ENCODE peak calls at places on chromosome 1, in four cellular contexts. J, G, C and V are unnamed samples.

GRCh38 chr1:32464191-32464715 is 619 bp upstream of the ZBTB8B start:
- DNase-seq in J (no peak), G (no peak), C (no peak), V (no peak)

GRCh38 chr1:226798427-226799411 is 59.6 kb upstream of the ITPKB start:
- DNase-seq in J (no peak), G (peak; percentile 47), C (no peak), V (no peak)

GRCh38 chr1:170735366-170736263 is 71.7 kb downstream of the PRRX1 start:
- DNase-seq in J (no peak), G (no peak), C (no peak), V (no peak)

GRCh38 chr1:30088594-30089556 is 634.5 kb downstream of the MATN1 start:
- DNase-seq in J (no peak), G (no peak), C (no peak), V (no peak)

GRCh38 chr1:82829527-82829926 is 1028.8 kb downstream of the ADGRL2 start:
- DNase-seq in J (no peak), G (no peak), C (no peak), V (no peak)

GRCh38 chr1:210302501-210302900 is 26.2 kb upstream of the HHAT start:
- DNase-seq in J (no peak), G (no peak), C (no peak), V (no peak)

GRCh38 chr1:223492044-223492443 is 98.8 kb downstream of the CCDC185 start:
- DNase-seq in J (no peak), G (no peak), C (no peak), V (no peak)

GRCh38 chr1:112298558-112298957 is 97.5 kb upstream of the CTTNBP2NL start:
- DNase-seq in J (peak; percentile 88), G (no peak), C (peak; percentile 38), V (peak; percentile 85)

GRCh38 chr1:155976062-155976912 is 2.1 kb downstream of the ARHGEF2 start:
- DNase-seq in J (peak; percentile 50), G (no peak), C (no peak), V (peak; percentile 81)

GRCh38 chr1:37498872-37499617 is 15.5 kb downstream of the MEAF6 start:
- DNase-seq in J (no peak), G (no peak), C (no peak), V (no peak)

GRCh38 chr1:193705473-193706074 is 519.2 kb upstream of the B3GALT2 start:
- DNase-seq in J (no peak), G (no peak), C (no peak), V (no peak)

GRCh38 chr1:237864338-237865244 is 26.1 kb downstream of the ZP4 start:
- DNase-seq in J (peak; percentile 92), G (peak; percentile 5), C (peak; percentile 54), V (peak; percentile 50)

GRCh38 chr1:26702680-26703038 is 6.8 kb downstream of the ARID1A start:
- DNase-seq in J (no peak), G (no peak), C (no peak), V (no peak)

GRCh38 chr1:60196026-60196425 is 122.5 kb upstream of the C1orf87 start:
- DNase-seq in J (no peak), G (no peak), C (no peak), V (no peak)

GRCh38 chr1:14996133-14997050 is 157.2 kb upstream of the TMEM51 start:
- DNase-seq in J (no peak), G (no peak), C (peak; percentile 74), V (no peak)

GRCh38 chr1:48686159-48686558 is 90.5 kb downstream of the BEND5 start:
- DNase-seq in J (no peak), G (no peak), C (no peak), V (no peak)

GRCh38 chr1:48684381-48684780 is 92.3 kb downstream of the BEND5 start:
- DNase-seq in J (no peak), G (no peak), C (no peak), V (no peak)

GRCh38 chr1:48687271-48688045 is 89.2 kb downstream of the BEND5 start:
- DNase-seq in J (no peak), G (no peak), C (no peak), V (no peak)

GRCh38 chr1:48691429-48692001 is 85.2 kb downstream of the BEND5 start:
- DNase-seq in J (no peak), G (no peak), C (no peak), V (no peak)

DNA sequence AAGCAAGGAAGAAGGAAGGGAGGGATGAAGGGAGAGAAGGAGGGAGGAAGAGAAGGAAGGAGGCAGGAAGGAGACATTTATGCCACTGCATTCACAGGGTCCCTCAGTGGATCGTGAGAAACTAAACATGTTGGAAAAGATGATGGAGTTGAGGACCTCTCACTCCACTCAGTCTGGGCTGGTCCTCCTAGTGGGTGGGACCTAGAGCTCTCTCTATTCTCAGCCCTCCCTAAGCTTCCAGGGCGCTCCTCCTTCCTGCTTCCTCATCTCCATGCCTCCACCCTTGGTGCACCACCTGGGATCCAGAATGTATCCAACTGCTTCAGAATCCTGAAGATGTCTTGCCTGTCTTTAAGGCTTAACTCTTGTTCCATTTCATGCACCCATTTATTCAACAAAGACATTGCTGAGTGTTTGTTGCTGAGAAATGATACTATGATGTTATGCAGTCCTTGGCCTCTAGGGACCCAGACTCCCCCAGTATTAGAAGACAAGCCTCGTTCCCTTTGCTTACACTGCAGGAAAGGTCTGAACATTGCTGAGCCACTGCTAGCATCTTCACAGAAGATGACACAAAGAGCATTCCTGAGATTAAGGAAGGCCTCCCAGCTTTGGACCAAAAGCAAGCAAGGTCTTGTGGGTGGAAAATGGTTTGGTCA is 88.5 kb downstream of the BEND5 start:
- DNase-seq in J (no peak), G (no peak), C (no peak), V (no peak)
- TF ChIP-seq ZNF274 in J (no peak), G (no peak), C (no peak), V (no peak)

DNA sequence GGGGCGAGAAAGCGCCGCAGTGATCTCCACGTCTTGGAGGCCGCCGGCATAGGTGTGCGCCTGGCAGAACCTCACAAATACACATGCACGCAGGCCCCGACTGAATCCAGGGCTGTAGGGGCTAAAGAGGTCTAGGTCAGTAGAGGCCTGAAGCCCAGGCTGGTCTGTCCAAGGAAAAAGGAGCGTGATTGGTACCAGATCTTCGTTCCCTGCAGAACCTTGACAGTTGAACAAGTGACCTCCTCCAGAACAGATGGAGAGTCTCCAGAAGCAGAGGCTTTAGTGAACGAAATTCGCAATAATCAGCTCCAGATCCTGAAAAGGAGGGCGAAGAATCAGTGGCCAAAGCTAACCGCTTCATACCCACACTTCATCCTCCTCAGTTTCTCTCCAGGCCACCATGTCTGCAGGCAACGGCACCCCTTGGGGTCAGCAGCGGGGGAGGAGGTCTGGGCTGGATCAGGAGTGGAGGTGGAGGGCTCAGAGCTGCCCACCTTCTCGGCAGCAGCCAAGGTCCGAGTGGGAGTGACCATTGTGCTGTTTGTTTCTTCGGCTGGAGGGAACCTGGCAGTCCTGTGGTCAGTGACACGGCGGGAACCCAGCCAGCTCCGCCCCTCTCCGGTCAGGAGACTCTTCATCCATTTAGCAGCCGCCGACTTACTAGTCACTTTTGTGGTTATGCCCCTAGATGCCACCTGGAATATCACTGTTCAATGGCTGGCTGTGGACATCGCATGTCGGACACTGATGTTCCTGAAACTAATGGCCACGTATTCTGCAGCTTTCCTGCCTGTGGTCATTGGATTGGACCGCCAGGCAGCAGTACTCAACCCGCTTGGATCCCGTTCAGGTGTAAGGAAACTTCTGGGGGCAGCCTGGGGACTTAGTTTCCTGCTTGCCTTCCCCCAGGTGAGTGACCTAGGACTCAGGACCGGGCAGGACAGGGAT is 749 bp upstream of the PEX11B start:
- DNase-seq in J (peak; percentile 71), G (no peak), C (peak; percentile 56), V (no peak)
- TF ChIP-seq SUZ12 in J (no peak), G (no peak), C (no peak), V (no peak)

GRCh38 chr1:43479414-43479813 is 25.7 kb upstream of the HYI start:
- DNase-seq in J (no peak), G (no peak), C (no peak), V (no peak)
- TF ChIP-seq ZNF274 in J (no peak), G (no peak), C (no peak), V (no peak)

DNA sequence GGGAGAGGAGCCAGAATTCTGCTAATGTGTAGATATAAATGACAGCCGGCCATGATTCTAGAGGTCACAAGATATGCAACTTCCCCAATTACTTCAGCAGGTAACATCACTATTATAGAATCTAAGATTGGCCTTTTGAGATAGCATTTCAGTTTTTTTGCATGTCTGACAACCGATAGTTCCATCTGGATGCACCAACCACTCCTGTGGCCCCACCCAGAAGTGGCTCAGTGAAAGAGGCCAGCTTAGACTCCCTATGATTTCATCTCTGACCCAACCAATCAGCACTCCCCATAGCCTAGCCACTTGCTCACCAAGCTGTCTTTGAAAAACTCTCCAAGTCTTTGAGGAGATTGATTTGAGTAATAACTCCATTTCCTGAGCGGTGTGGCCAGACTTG is 30.3 kb upstream of the NUF2 start:
- DNase-seq in J (no peak), G (no peak), C (no peak), V (no peak)
- TF ChIP-seq SUZ12 in J (no peak), G (no peak), C (no peak), V (no peak)

GRCh38 chr1:162679298-162679697 is 47.0 kb downstream of the DDR2 start:
- DNase-seq in J (no peak), G (no peak), C (no peak), V (no peak)

GRCh38 chr1:162677607-162678371 is 45.5 kb downstream of the DDR2 start:
- DNase-seq in J (no peak), G (no peak), C (no peak), V (no peak)

GRCh38 chr1:162678439-162678838 is 46.2 kb downstream of the DDR2 start:
- DNase-seq in J (no peak), G (no peak), C (peak; percentile 9), V (no peak)

GRCh38 chr1:162676087-162676486 is 43.8 kb downstream of the DDR2 start:
- DNase-seq in J (no peak), G (no peak), C (no peak), V (no peak)

DNA sequence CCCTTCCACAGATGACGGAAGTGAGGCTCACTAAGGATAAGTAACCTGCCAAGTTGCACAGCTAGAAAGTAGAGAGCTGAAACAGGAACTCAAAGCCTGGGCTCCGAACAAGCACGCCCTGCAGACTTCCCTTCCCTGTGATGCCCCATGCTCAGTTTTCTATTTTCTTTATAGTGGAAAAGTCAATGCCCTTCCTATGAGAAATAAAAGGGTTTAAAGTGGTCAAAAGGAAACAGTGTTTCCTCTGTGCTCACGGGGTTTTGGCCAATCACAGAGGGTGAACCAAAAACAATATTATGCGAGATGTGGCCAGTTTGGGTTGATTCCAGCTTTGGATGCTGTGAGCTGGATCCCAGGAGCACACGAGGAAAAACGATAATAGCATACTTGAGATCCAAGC is 44.5 kb downstream of the DDR2 start:
- DNase-seq in J (no peak), G (no peak), C (no peak), V (no peak)
- TF ChIP-seq ZNF274 in J (no peak), G (no peak), C (no peak), V (no peak)